ENCODE peak calls at places on chromosomes 11 and 22, in ten cellular contexts. One of them, this sample, is unnamed.

GRCh38 chr11:114296190-114296978 is at the start of gene NNMT:
- DNase-seq in stomach: peak; percentile 44
- DNase-seq in endothelial cell of umbilical vein: peak; percentile 97
- DNase-seq in colonic mucosa: peak; percentile 43
- DNase-seq in brain microvascular endothelial cell: peak; percentile 90
- DNase-seq in CD8-positive, alpha-beta memory T cell: no peak
- DNase-seq in fibroblast of lung: peak; percentile 98
- DNase-seq in H9: no peak
- DNase-seq in substantia nigra: no peak
- DNase-seq in ovary: peak; percentile 47
- DNase-seq in this sample: peak; percentile 89

GRCh38 chr11:33194455-33194854 is 33.2 kb upstream of the CSTF3 start:
- DNase-seq in substantia nigra: no peak
- DNase-seq in brain microvascular endothelial cell: no peak
- DNase-seq in CD8-positive, alpha-beta memory T cell: no peak
- DNase-seq in fibroblast of lung: no peak
- DNase-seq in ovary: no peak
- DNase-seq in H9: no peak
- DNase-seq in endothelial cell of umbilical vein: no peak
- DNase-seq in stomach: no peak
- DNase-seq in colonic mucosa: no peak
- DNase-seq in this sample: no peak

GRCh38 chr11:8807544-8808225 is 103.3 kb upstream of the AKIP1 start:
- DNase-seq in substantia nigra: no peak
- DNase-seq in brain microvascular endothelial cell: no peak
- DNase-seq in endothelial cell of umbilical vein: no peak
- DNase-seq in fibroblast of lung: peak; percentile 97
- DNase-seq in stomach: peak; percentile 46
- DNase-seq in CD8-positive, alpha-beta memory T cell: no peak
- DNase-seq in ovary: peak; percentile 53
- DNase-seq in colonic mucosa: peak; percentile 73
- DNase-seq in H9: no peak
- DNase-seq in this sample: peak; percentile 69

GRCh38 chr11:126148317-126148716 is 63.1 kb downstream of the RPUSD4 start:
- DNase-seq in CD8-positive, alpha-beta memory T cell: no peak
- DNase-seq in substantia nigra: no peak
- DNase-seq in brain microvascular endothelial cell: no peak
- DNase-seq in colonic mucosa: no peak
- DNase-seq in stomach: no peak
- DNase-seq in H9: no peak
- DNase-seq in endothelial cell of umbilical vein: no peak
- DNase-seq in fibroblast of lung: no peak
- DNase-seq in ovary: no peak
- DNase-seq in this sample: no peak

GRCh38 chr11:76839326-76839725 is 21.4 kb upstream of the ACER3 start:
- DNase-seq in substantia nigra: no peak
- DNase-seq in colonic mucosa: peak; percentile 63
- DNase-seq in CD8-positive, alpha-beta memory T cell: no peak
- DNase-seq in stomach: no peak
- DNase-seq in brain microvascular endothelial cell: no peak
- DNase-seq in H9: no peak
- DNase-seq in endothelial cell of umbilical vein: peak; percentile 40
- DNase-seq in ovary: no peak
- DNase-seq in fibroblast of lung: no peak
- DNase-seq in this sample: no peak

GRCh38 chr11:111966678-111967077 is 29.5 kb downstream of the DIXDC1 start:
- DNase-seq in endothelial cell of umbilical vein: no peak
- DNase-seq in brain microvascular endothelial cell: no peak
- DNase-seq in CD8-positive, alpha-beta memory T cell: no peak
- DNase-seq in stomach: peak; percentile 49
- DNase-seq in substantia nigra: no peak
- DNase-seq in H9: no peak
- DNase-seq in fibroblast of lung: no peak
- DNase-seq in ovary: no peak
- DNase-seq in colonic mucosa: no peak
- DNase-seq in this sample: no peak

GRCh38 chr11:116825854-116826750 is 3.0 kb upstream of the APOA4 start:
- DNase-seq in ovary: no peak
- DNase-seq in substantia nigra: no peak
- DNase-seq in H9: no peak
- DNase-seq in colonic mucosa: no peak
- DNase-seq in endothelial cell of umbilical vein: no peak
- DNase-seq in CD8-positive, alpha-beta memory T cell: no peak
- DNase-seq in fibroblast of lung: no peak
- DNase-seq in stomach: no peak
- DNase-seq in brain microvascular endothelial cell: no peak
- DNase-seq in this sample: no peak

GRCh38 chr11:112554586-112554985 is 293.9 kb upstream of the PLET1 start:
- DNase-seq in stomach: no peak
- DNase-seq in endothelial cell of umbilical vein: no peak
- DNase-seq in H9: no peak
- DNase-seq in CD8-positive, alpha-beta memory T cell: no peak
- DNase-seq in fibroblast of lung: no peak
- DNase-seq in ovary: no peak
- DNase-seq in substantia nigra: no peak
- DNase-seq in colonic mucosa: no peak
- DNase-seq in brain microvascular endothelial cell: no peak
- DNase-seq in this sample: no peak

GRCh38 chr11:82864268-82864667 is 36.0 kb downstream of the PRCP start:
- DNase-seq in substantia nigra: peak; percentile 77
- DNase-seq in ovary: no peak
- DNase-seq in brain microvascular endothelial cell: peak; percentile 45
- DNase-seq in colonic mucosa: peak; percentile 41
- DNase-seq in fibroblast of lung: peak; percentile 29
- DNase-seq in H9: peak; percentile 51
- DNase-seq in CD8-positive, alpha-beta memory T cell: no peak
- DNase-seq in stomach: peak; percentile 42
- DNase-seq in endothelial cell of umbilical vein: peak; percentile 71
- DNase-seq in this sample: peak; percentile 43

GRCh38 chr22:37211853-37212173 is 464 bp downstream of the SSTR3 start:
- DNase-seq in substantia nigra: no peak
- DNase-seq in fibroblast of lung: no peak
- DNase-seq in colonic mucosa: no peak
- DNase-seq in CD8-positive, alpha-beta memory T cell: no peak
- DNase-seq in brain microvascular endothelial cell: no peak
- DNase-seq in ovary: no peak
- DNase-seq in endothelial cell of umbilical vein: no peak
- DNase-seq in H9: no peak
- DNase-seq in stomach: no peak
- DNase-seq in this sample: no peak

GRCh38 chr11:69874178-69874983 is 55.2 kb upstream of the FGF3 start:
- DNase-seq in H9: peak; percentile 19
- DNase-seq in CD8-positive, alpha-beta memory T cell: no peak
- DNase-seq in endothelial cell of umbilical vein: no peak
- DNase-seq in stomach: no peak
- DNase-seq in substantia nigra: no peak
- DNase-seq in brain microvascular endothelial cell: no peak
- DNase-seq in fibroblast of lung: no peak
- DNase-seq in colonic mucosa: no peak
- DNase-seq in ovary: no peak
- DNase-seq in this sample: no peak

GRCh38 chr11:71998649-71999310 is at the start of gene IL18BP:
- DNase-seq in endothelial cell of umbilical vein: no peak
- DNase-seq in stomach: no peak
- DNase-seq in substantia nigra: peak; percentile 36
- DNase-seq in H9: no peak
- DNase-seq in CD8-positive, alpha-beta memory T cell: peak; percentile 27
- DNase-seq in colonic mucosa: no peak
- DNase-seq in brain microvascular endothelial cell: no peak
- DNase-seq in fibroblast of lung: no peak
- DNase-seq in ovary: no peak
- DNase-seq in this sample: no peak
- H3K27ac ChIP-seq in endothelial cell of umbilical vein: peak within 1 kb of the TSS; percentile 29
- H3K27ac ChIP-seq in stomach: peak within 1 kb of the TSS; percentile 80
- H3K27ac ChIP-seq in substantia nigra: peak within 1 kb of the TSS; percentile 39
- H3K27ac ChIP-seq in H9: no peak within 1 kb of the TSS
- H3K27ac ChIP-seq in CD8-positive, alpha-beta memory T cell: peak within 1 kb of the TSS; percentile 32
- H3K27ac ChIP-seq in colonic mucosa: peak within 1 kb of the TSS; percentile 62
- H3K27ac ChIP-seq in brain microvascular endothelial cell: no peak within 1 kb of the TSS
- H3K27ac ChIP-seq in fibroblast of lung: peak within 1 kb of the TSS; percentile 24
- H3K27ac ChIP-seq in ovary: peak within 1 kb of the TSS; percentile 59
- H3K27ac ChIP-seq in this sample: no peak within 1 kb of the TSS

DNA sequence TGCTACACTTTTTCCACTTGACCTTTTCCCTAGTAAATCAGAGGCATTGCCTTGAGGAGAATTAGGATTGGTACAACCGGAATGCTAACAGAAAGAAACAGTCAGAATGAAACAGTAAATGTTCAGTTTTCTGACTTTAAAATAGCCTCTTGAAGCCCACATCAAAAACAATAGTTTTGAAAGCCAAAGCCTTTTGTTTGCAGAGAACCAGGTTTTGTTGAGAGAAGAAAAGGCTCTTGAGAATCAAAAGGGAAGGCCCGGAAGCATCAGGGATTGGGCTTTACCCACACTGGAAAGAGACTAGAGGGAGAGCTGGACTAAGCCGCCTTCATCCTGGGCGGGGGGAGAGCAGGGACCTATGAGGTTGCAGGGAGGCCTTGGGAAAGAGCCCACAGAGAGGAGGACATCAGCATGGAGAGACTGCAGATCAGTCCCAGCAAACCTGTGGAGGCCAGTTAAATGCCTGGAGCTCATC is 12.4 kb downstream of the ADM start:
- DNase-seq in endothelial cell of umbilical vein: no peak
- DNase-seq in stomach: no peak
- DNase-seq in fibroblast of lung: no peak
- DNase-seq in CD8-positive, alpha-beta memory T cell: no peak
- DNase-seq in colonic mucosa: no peak
- DNase-seq in H9: peak; percentile 42
- DNase-seq in ovary: peak; percentile 52
- DNase-seq in brain microvascular endothelial cell: no peak
- DNase-seq in substantia nigra: peak; percentile 5
- DNase-seq in this sample: no peak
- H3K27ac ChIP-seq in endothelial cell of umbilical vein: no peak overlapping the region
- H3K27ac ChIP-seq in stomach: peak overlapping the region; percentile 47
- H3K27ac ChIP-seq in fibroblast of lung: no peak overlapping the region
- H3K27ac ChIP-seq in CD8-positive, alpha-beta memory T cell: no peak overlapping the region
- H3K27ac ChIP-seq in colonic mucosa: no peak overlapping the region
- H3K27ac ChIP-seq in H9: no peak overlapping the region
- H3K27ac ChIP-seq in ovary: peak overlapping the region; percentile 65
- H3K27ac ChIP-seq in brain microvascular endothelial cell: no peak overlapping the region
- H3K27ac ChIP-seq in substantia nigra: no peak overlapping the region
- H3K27ac ChIP-seq in this sample: no peak overlapping the region

GRCh38 chr11:61149624-61150615 is 11.3 kb downstream of the VPS37C start:
- DNase-seq in substantia nigra: no peak
- DNase-seq in CD8-positive, alpha-beta memory T cell: no peak
- DNase-seq in fibroblast of lung: no peak
- DNase-seq in brain microvascular endothelial cell: no peak
- DNase-seq in colonic mucosa: no peak
- DNase-seq in endothelial cell of umbilical vein: peak; percentile 63
- DNase-seq in stomach: peak; percentile 56
- DNase-seq in H9: no peak
- DNase-seq in ovary: no peak
- DNase-seq in this sample: no peak

GRCh38 chr11:61150656-61151544 is 10.3 kb downstream of the VPS37C start:
- DNase-seq in endothelial cell of umbilical vein: no peak
- DNase-seq in fibroblast of lung: no peak
- DNase-seq in CD8-positive, alpha-beta memory T cell: no peak
- DNase-seq in ovary: no peak
- DNase-seq in substantia nigra: no peak
- DNase-seq in colonic mucosa: no peak
- DNase-seq in brain microvascular endothelial cell: no peak
- DNase-seq in H9: no peak
- DNase-seq in stomach: no peak
- DNase-seq in this sample: no peak

GRCh38 chr11:61152816-61153592 is 8.2 kb downstream of the VPS37C start:
- DNase-seq in ovary: no peak
- DNase-seq in endothelial cell of umbilical vein: peak; percentile 32
- DNase-seq in H9: no peak
- DNase-seq in colonic mucosa: no peak
- DNase-seq in CD8-positive, alpha-beta memory T cell: no peak
- DNase-seq in substantia nigra: no peak
- DNase-seq in brain microvascular endothelial cell: peak; percentile 60
- DNase-seq in stomach: no peak
- DNase-seq in fibroblast of lung: peak; percentile 86
- DNase-seq in this sample: peak; percentile 79

GRCh38 chr11:61153593-61154090 is 7.6 kb downstream of the VPS37C start:
- DNase-seq in fibroblast of lung: peak; percentile 71
- DNase-seq in colonic mucosa: no peak
- DNase-seq in H9: no peak
- DNase-seq in substantia nigra: no peak
- DNase-seq in brain microvascular endothelial cell: no peak
- DNase-seq in CD8-positive, alpha-beta memory T cell: no peak
- DNase-seq in ovary: no peak
- DNase-seq in stomach: no peak
- DNase-seq in endothelial cell of umbilical vein: peak; percentile 38
- DNase-seq in this sample: no peak

DNA sequence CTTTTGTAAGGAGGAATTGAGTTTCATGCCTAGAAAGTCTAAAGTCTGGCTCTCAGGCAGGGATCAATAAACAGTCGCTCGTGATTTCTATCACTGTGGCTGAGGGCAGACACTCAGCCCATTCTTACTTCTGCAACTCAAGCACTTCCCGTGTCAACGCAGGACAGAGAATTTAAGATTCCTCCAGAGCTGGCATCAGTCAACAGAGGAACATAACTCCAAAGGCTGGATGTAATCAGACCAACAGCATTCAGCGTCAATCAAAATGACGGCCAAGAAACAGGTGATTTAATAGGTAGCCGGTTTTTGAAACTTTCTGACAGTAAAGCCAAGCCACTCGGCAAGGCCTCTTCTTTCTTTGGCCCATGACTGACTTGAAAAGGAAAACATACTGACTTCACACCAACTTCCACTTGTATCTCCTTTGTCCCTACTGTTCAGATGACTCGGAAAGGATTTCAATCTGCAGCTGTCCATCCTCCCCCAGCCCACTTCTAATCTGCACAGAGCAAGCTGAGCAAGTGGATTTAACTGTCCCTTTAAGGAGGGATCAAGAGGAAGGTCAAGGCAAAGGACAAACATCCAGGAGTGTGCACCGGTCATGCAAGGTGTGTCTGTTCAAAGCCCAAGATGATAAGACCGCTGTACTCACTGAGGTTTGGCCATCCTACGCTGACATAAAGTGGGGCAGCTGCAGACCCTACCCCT is 9.5 kb downstream of the VPS37C start:
- DNase-seq in CD8-positive, alpha-beta memory T cell: no peak
- DNase-seq in endothelial cell of umbilical vein: no peak
- DNase-seq in brain microvascular endothelial cell: no peak
- DNase-seq in ovary: no peak
- DNase-seq in fibroblast of lung: no peak
- DNase-seq in stomach: no peak
- DNase-seq in H9: no peak
- DNase-seq in substantia nigra: no peak
- DNase-seq in colonic mucosa: no peak
- DNase-seq in this sample: no peak
- H3K27ac ChIP-seq in CD8-positive, alpha-beta memory T cell: no peak overlapping the region
- H3K27ac ChIP-seq in endothelial cell of umbilical vein: no peak overlapping the region
- H3K27ac ChIP-seq in brain microvascular endothelial cell: no peak overlapping the region
- H3K27ac ChIP-seq in ovary: no peak overlapping the region
- H3K27ac ChIP-seq in fibroblast of lung: no peak overlapping the region
- H3K27ac ChIP-seq in stomach: peak overlapping the region; percentile 72
- H3K27ac ChIP-seq in H9: no peak overlapping the region
- H3K27ac ChIP-seq in substantia nigra: no peak overlapping the region
- H3K27ac ChIP-seq in colonic mucosa: peak overlapping the region; percentile 50
- H3K27ac ChIP-seq in this sample: no peak overlapping the region

DNA sequence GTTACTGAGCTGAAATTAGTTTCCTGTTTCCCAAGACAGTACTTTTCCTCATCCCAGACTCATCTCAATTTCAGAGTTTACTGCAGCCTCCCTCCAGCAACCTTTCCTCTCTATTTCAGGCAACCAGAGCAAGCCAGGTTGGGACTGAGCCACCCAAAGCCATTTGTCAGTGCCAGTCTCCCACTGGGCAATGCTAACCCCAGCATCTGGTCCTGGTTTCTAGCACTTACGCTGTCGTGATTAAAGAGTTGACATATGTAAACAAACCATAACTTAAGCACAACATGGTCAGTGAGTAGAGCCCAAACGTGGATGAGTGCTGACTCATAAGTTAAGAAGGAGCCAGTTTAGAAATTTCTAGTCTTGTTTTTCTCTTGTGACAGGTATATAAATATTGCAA is 119.6 kb upstream of the BLID start:
- DNase-seq in H9: no peak
- DNase-seq in fibroblast of lung: peak; percentile 92
- DNase-seq in colonic mucosa: no peak
- DNase-seq in endothelial cell of umbilical vein: no peak
- DNase-seq in CD8-positive, alpha-beta memory T cell: no peak
- DNase-seq in brain microvascular endothelial cell: peak; percentile 33
- DNase-seq in ovary: no peak
- DNase-seq in stomach: no peak
- DNase-seq in substantia nigra: no peak
- DNase-seq in this sample: peak; percentile 13
- H3K27ac ChIP-seq in H9: no peak overlapping the region
- H3K27ac ChIP-seq in fibroblast of lung: peak overlapping the region; percentile 55
- H3K27ac ChIP-seq in colonic mucosa: no peak overlapping the region
- H3K27ac ChIP-seq in endothelial cell of umbilical vein: no peak overlapping the region
- H3K27ac ChIP-seq in CD8-positive, alpha-beta memory T cell: no peak overlapping the region
- H3K27ac ChIP-seq in brain microvascular endothelial cell: no peak overlapping the region
- H3K27ac ChIP-seq in ovary: no peak overlapping the region
- H3K27ac ChIP-seq in stomach: peak overlapping the region; percentile 20
- H3K27ac ChIP-seq in substantia nigra: no peak overlapping the region
- H3K27ac ChIP-seq in this sample: no peak overlapping the region

This sample was measured in mammary epithelial cell.